ENCODE peak calls at places on chromosomes 1 and 21, in nine cellular contexts. O is erythroblast, E is Peyer's patch, G is breast epithelium, L is IMR-90, N is body of pancreas, F is A549, S is uterus, B is right lobe of liver. R is an unnamed sample.

GRCh38 chr21:19261731-19262367 is 858.3 kb upstream of the TMPRSS15 start:
- DNase-seq in G (no peak), E (no peak), B (no peak), N (no peak), L (no peak), O (no peak), S (no peak), F (no peak), R (no peak)

GRCh38 chr1:157377216-157377821 is 175.0 kb downstream of the FCRL5 start:
- DNase-seq in B (no peak), G (no peak), F (no peak), N (peak; percentile 60), E (no peak), L (peak; percentile 6), S (no peak), O (peak; percentile 50), R (peak; percentile 79)

GRCh38 chr1:58566339-58566738 is 10.7 kb downstream of the TACSTD2 start:
- DNase-seq in L (no peak), O (no peak), S (no peak), G (no peak), F (no peak), B (no peak), N (no peak), E (no peak), R (peak; percentile 2)

GRCh38 chr1:110488867-110489266 is 30.1 kb downstream of the KCNA10 start:
- DNase-seq in O (no peak), F (no peak), N (no peak), B (no peak), G (no peak), S (no peak), E (no peak), L (no peak), R (no peak)

GRCh38 chr21:29056005-29056404 is 17.4 kb downstream of the CCT8 start:
- DNase-seq in O (no peak), F (no peak), S (no peak), L (peak; percentile 20), N (no peak), E (no peak), B (no peak), G (no peak), R (no peak)

GRCh38 chr1:30413606-30414005 is 309.8 kb downstream of the MATN1 start:
- DNase-seq in S (no peak), N (no peak), G (peak; percentile 45), L (no peak), E (no peak), F (no peak), O (no peak), B (no peak), R (no peak)

GRCh38 chr21:42153746-42154145 is 65.2 kb upstream of the ABCG1 start:
- DNase-seq in B (no peak), N (no peak), F (no peak), G (no peak), E (peak; percentile 37), S (no peak), O (no peak), L (no peak), R (no peak)

GRCh38 chr21:39885119-39885848 is 18.0 kb downstream of the PCP4 start:
- DNase-seq in O (no peak), S (peak; percentile 37), G (no peak), N (peak; percentile 42), F (no peak), E (no peak), B (no peak), L (no peak), R (no peak)

GRCh38 chr1:113396585-113396984 is 6.3 kb downstream of the MAGI3 start:
- DNase-seq in B (no peak), F (peak; percentile 37), G (no peak), L (peak; percentile 78), O (no peak), N (peak; percentile 34), S (no peak), E (no peak), R (no peak)

GRCh38 chr1:171313835-171314320 is at the start of gene FMO4:
- DNase-seq in S (peak; percentile 90), L (peak; percentile 99), N (peak; percentile 92), F (peak; percentile 94), O (peak; percentile 97), G (peak; percentile 79), E (peak; percentile 61), B (peak; percentile 71), R (peak; percentile 69)

GRCh38 chr1:52634111-52634510 is 1.1 kb downstream of the SHISAL2A start:
- DNase-seq in S (no peak), L (no peak), E (no peak), B (no peak), G (no peak), N (no peak), F (no peak), O (no peak), R (no peak)

GRCh38 chr1:52635321-52636089 is 2.5 kb downstream of the SHISAL2A start:
- DNase-seq in N (no peak), L (no peak), B (no peak), F (no peak), G (no peak), O (no peak), S (no peak), E (no peak), R (no peak)

GRCh38 chr1:52633291-52633754 is 355 bp downstream of the SHISAL2A start:
- DNase-seq in L (no peak), B (no peak), E (no peak), O (peak; percentile 18), N (no peak), S (no peak), G (no peak), F (no peak), R (peak; percentile 73)

GRCh38 chr1:52637946-52638345 is 5.0 kb downstream of the SHISAL2A start:
- DNase-seq in E (no peak), S (no peak), B (no peak), F (no peak), N (no peak), L (no peak), G (no peak), O (no peak), R (no peak)

GRCh38 chr1:52636701-52637695 is 4.0 kb downstream of the SHISAL2A start:
- DNase-seq in F (no peak), L (no peak), G (no peak), E (no peak), O (no peak), B (no peak), N (peak; percentile 14), S (no peak), R (no peak)
- TF ChIP-seq POLR2A in F (no peak), L (no peak), G (no peak), E (no peak), O (no peak), B (no peak), N (no peak), S (no peak), R (no peak)

DNA sequence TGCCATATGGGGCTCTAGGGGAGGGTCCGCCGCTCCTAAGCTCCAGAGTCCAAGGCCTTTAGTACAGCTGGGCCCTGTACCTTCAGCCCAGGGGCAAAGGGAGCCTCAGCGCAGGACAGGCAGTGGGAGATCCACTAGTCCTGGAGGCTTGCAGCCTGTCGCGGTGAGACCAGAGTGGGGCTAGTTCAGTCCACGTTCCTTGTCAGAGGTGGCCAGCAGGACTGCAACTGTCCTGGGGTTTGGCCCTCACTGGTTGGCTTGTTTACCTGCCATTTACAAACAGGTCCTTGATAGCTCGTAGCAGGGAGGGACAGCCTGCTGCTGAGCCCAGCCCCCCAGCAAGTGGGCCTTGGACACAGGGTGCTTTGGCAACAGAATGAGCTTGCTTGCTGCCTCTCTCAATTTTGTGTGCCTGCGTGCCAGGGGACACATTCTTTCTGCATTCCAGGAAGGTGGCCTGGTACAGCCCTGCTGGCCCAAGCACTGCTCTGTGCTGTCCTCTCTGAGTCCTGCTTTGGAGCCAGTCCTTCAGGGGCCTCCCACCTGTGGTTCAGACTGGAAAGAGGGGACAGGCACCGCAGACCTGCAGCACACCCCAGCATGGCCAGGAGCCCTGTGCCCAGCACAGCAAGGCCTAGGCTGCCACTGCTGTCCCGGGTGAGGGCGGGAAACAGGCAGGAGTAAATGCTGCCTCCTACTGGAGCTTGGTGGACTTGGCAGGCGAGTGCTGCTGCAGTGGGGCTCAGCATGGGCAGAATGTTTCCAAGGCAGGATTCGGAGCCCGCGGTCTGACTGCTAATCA is 15.2 kb downstream of the H6PD start:
- DNase-seq in L (peak; percentile 44), O (peak; percentile 46), E (peak; percentile 84), G (no peak), N (peak; percentile 77), F (peak; percentile 37), S (peak; percentile 57), B (peak; percentile 87), R (no peak)
- TF ChIP-seq POLR2A in L (no peak), O (no peak), E (peak; percentile 19), G (no peak), N (no peak), F (no peak), S (no peak), B (peak; percentile 30), R (no peak)

GRCh38 chr1:109075531-109076490 is at the start of gene TAF13:
- DNase-seq in E (peak; percentile 95), L (peak; percentile 96), B (peak; percentile 97), O (peak; percentile 92), G (peak; percentile 93), F (peak; percentile 80), S (peak; percentile 92), N (peak; percentile 94), R (peak; percentile 90)
- TF ChIP-seq POLR2A in E (peak; percentile 91), L (peak; percentile 100), B (peak; percentile 96), O (peak; percentile 99), G (peak; percentile 91), F (peak; percentile 93), S (peak; percentile 86), N (peak; percentile 96), R (peak; percentile 83)

GRCh38 chr1:154420172-154420571 is 15.0 kb downstream of the IL6R start:
- DNase-seq in S (peak; percentile 89), G (no peak), B (peak; percentile 88), N (peak; percentile 76), E (peak; percentile 70), O (no peak), L (peak; percentile 91), F (peak; percentile 80), R (no peak)

GRCh38 chr1:154418898-154419619 is 13.9 kb downstream of the IL6R start:
- DNase-seq in E (no peak), L (no peak), O (no peak), S (peak; percentile 35), N (peak; percentile 33), G (no peak), F (no peak), B (peak; percentile 71), R (no peak)

GRCh38 chr1:154418062-154418897 is 13.1 kb downstream of the IL6R start:
- DNase-seq in E (peak; percentile 87), O (peak; percentile 27), B (peak; percentile 95), L (no peak), F (peak; percentile 82), G (peak; percentile 79), N (peak; percentile 94), S (no peak), R (no peak)

GRCh38 chr1:154420961-154421924 is 16.1 kb downstream of the IL6R start:
- DNase-seq in N (no peak), B (peak; percentile 46), S (no peak), E (no peak), L (no peak), F (no peak), G (no peak), O (no peak), R (no peak)

DNA sequence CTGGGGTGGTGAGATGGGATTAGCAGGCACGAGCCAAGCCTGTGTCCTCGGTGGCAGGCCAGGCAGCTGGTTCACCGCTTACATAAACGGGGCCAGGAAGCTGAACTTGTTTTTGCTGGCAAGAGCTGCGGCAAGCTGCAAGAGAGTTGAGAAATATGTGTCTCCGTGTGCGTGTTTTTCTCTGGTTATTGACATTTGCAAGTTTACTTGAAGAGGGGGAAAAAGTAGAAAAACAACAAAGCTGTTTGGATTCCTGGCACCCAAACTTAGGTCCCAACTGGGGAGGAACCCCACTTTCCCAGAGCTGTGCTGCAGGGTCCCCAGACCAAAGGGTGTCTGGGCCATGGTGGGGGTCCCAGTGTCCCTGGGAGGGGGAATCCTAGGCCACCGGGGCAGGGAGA is 14.5 kb downstream of the IL6R start:
- DNase-seq in S (peak; percentile 78), N (peak; percentile 96), B (peak; percentile 96), L (peak; percentile 95), E (peak; percentile 70), O (no peak), G (peak; percentile 85), F (no peak), R (no peak)
- TF ChIP-seq POLR2A in S (no peak), N (peak; percentile 59), B (no peak), L (no peak), E (no peak), O (no peak), G (no peak), F (no peak), R (no peak)

R was measured in H1.